ENCODE peak calls at places on chromosomes 3 and 15, in eight cellular contexts. One of them, this sample, is unnamed.

GRCh38 chr3:177694316-177694715 is 497.0 kb upstream of the TBL1XR1 start:
- DNase-seq in AG04450: peak
- DNase-seq in stomach: no peak
- DNase-seq in neural progenitor cell: no peak
- DNase-seq in fibroblast of the aortic adventitia: peak
- DNase-seq in body of pancreas: no peak
- DNase-seq in GM12864: no peak
- DNase-seq in A549: no peak
- DNase-seq in this sample: peak

GRCh38 chr3:46566040-46566631 is at the start of gene LRRC2:
- DNase-seq in AG04450: peak
- DNase-seq in A549: no peak
- DNase-seq in fibroblast of the aortic adventitia: peak
- DNase-seq in body of pancreas: peak
- DNase-seq in neural progenitor cell: peak
- DNase-seq in stomach: peak
- DNase-seq in GM12864: no peak
- DNase-seq in this sample: peak

GRCh38 chr3:55965776-55966175 is 478.7 kb upstream of the WNT5A start:
- DNase-seq in fibroblast of the aortic adventitia: no peak
- DNase-seq in neural progenitor cell: no peak
- DNase-seq in A549: no peak
- DNase-seq in GM12864: no peak
- DNase-seq in stomach: no peak
- DNase-seq in body of pancreas: no peak
- DNase-seq in AG04450: no peak
- DNase-seq in this sample: no peak

GRCh38 chr3:187880438-187880837 is 135.2 kb upstream of the BCL6 start:
- DNase-seq in AG04450: no peak
- DNase-seq in stomach: no peak
- DNase-seq in GM12864: no peak
- DNase-seq in A549: no peak
- DNase-seq in body of pancreas: no peak
- DNase-seq in neural progenitor cell: no peak
- DNase-seq in fibroblast of the aortic adventitia: peak
- DNase-seq in this sample: no peak

GRCh38 chr15:24955549-24955929 is 752 bp downstream of the SNRPN start:
- DNase-seq in neural progenitor cell: peak
- DNase-seq in stomach: no peak
- DNase-seq in A549: no peak
- DNase-seq in fibroblast of the aortic adventitia: no peak
- DNase-seq in AG04450: no peak
- DNase-seq in body of pancreas: peak
- DNase-seq in GM12864: no peak
- DNase-seq in this sample: no peak

GRCh38 chr3:43190682-43191081 is 84.8 kb upstream of the POMGNT2 start:
- DNase-seq in body of pancreas: no peak
- DNase-seq in AG04450: peak
- DNase-seq in A549: no peak
- DNase-seq in neural progenitor cell: no peak
- DNase-seq in GM12864: no peak
- DNase-seq in fibroblast of the aortic adventitia: peak
- DNase-seq in stomach: no peak
- DNase-seq in this sample: peak

GRCh38 chr3:82610236-82610635 is 848.8 kb upstream of the GBE1 start:
- DNase-seq in stomach: no peak
- DNase-seq in GM12864: no peak
- DNase-seq in A549: no peak
- DNase-seq in body of pancreas: no peak
- DNase-seq in fibroblast of the aortic adventitia: no peak
- DNase-seq in neural progenitor cell: no peak
- DNase-seq in AG04450: no peak
- DNase-seq in this sample: no peak

GRCh38 chr3:159340877-159341500 is 539.1 kb downstream of the MFSD1 start:
- DNase-seq in fibroblast of the aortic adventitia: peak
- DNase-seq in AG04450: no peak
- DNase-seq in A549: no peak
- DNase-seq in neural progenitor cell: no peak
- DNase-seq in stomach: no peak
- DNase-seq in body of pancreas: no peak
- DNase-seq in GM12864: no peak
- DNase-seq in this sample: no peak

GRCh38 chr3:145183261-145183660 is 977.7 kb downstream of the PLOD2 start:
- DNase-seq in A549: no peak
- DNase-seq in fibroblast of the aortic adventitia: peak
- DNase-seq in stomach: no peak
- DNase-seq in AG04450: no peak
- DNase-seq in GM12864: no peak
- DNase-seq in body of pancreas: no peak
- DNase-seq in neural progenitor cell: no peak
- DNase-seq in this sample: no peak

GRCh38 chr3:21647961-21648360 is 103.0 kb downstream of the ZNF385D start:
- DNase-seq in body of pancreas: no peak
- DNase-seq in fibroblast of the aortic adventitia: no peak
- DNase-seq in A549: no peak
- DNase-seq in AG04450: no peak
- DNase-seq in GM12864: no peak
- DNase-seq in neural progenitor cell: no peak
- DNase-seq in stomach: no peak
- DNase-seq in this sample: no peak

GRCh38 chr3:108008931-108009635 is 81.7 kb downstream of the CD47 start:
- DNase-seq in body of pancreas: no peak
- DNase-seq in AG04450: peak
- DNase-seq in stomach: no peak
- DNase-seq in fibroblast of the aortic adventitia: peak
- DNase-seq in neural progenitor cell: no peak
- DNase-seq in GM12864: no peak
- DNase-seq in A549: no peak
- DNase-seq in this sample: no peak

GRCh38 chr3:31065765-31066164 is 171.3 kb upstream of the GADL1 start:
- DNase-seq in body of pancreas: no peak
- DNase-seq in stomach: no peak
- DNase-seq in neural progenitor cell: no peak
- DNase-seq in GM12864: no peak
- DNase-seq in AG04450: no peak
- DNase-seq in fibroblast of the aortic adventitia: no peak
- DNase-seq in A549: no peak
- DNase-seq in this sample: no peak

GRCh38 chr3:150348500-150348899 is 59.6 kb upstream of the TSC22D2 start:
- DNase-seq in AG04450: no peak
- DNase-seq in fibroblast of the aortic adventitia: peak
- DNase-seq in A549: peak
- DNase-seq in stomach: peak
- DNase-seq in neural progenitor cell: no peak
- DNase-seq in GM12864: no peak
- DNase-seq in body of pancreas: no peak
- DNase-seq in this sample: peak

GRCh38 chr3:43405888-43406636 is 119.7 kb downstream of the SNRK start:
- DNase-seq in A549: no peak
- DNase-seq in GM12864: no peak
- DNase-seq in stomach: no peak
- DNase-seq in fibroblast of the aortic adventitia: no peak
- DNase-seq in neural progenitor cell: no peak
- DNase-seq in AG04450: no peak
- DNase-seq in body of pancreas: no peak
- DNase-seq in this sample: no peak

GRCh38 chr3:55639886-55640765 is 153.0 kb upstream of the WNT5A start:
- DNase-seq in fibroblast of the aortic adventitia: no peak
- DNase-seq in A549: no peak
- DNase-seq in neural progenitor cell: no peak
- DNase-seq in GM12864: no peak
- DNase-seq in AG04450: no peak
- DNase-seq in stomach: no peak
- DNase-seq in body of pancreas: no peak
- DNase-seq in this sample: no peak

GRCh38 chr3:167450675-167451074 is 23.2 kb downstream of the SERPINI2 start:
- DNase-seq in AG04450: no peak
- DNase-seq in GM12864: no peak
- DNase-seq in neural progenitor cell: peak
- DNase-seq in fibroblast of the aortic adventitia: no peak
- DNase-seq in stomach: no peak
- DNase-seq in body of pancreas: no peak
- DNase-seq in A549: no peak
- DNase-seq in this sample: no peak

GRCh38 chr15:60223161-60223560 is 174.6 kb downstream of the ANXA2 start:
- DNase-seq in AG04450: no peak
- DNase-seq in GM12864: no peak
- DNase-seq in stomach: no peak
- DNase-seq in body of pancreas: peak
- DNase-seq in A549: no peak
- DNase-seq in fibroblast of the aortic adventitia: no peak
- DNase-seq in neural progenitor cell: no peak
- DNase-seq in this sample: no peak

GRCh38 chr15:98003528-98003927 is 43.0 kb downstream of the ARRDC4 start:
- DNase-seq in fibroblast of the aortic adventitia: no peak
- DNase-seq in GM12864: no peak
- DNase-seq in body of pancreas: no peak
- DNase-seq in AG04450: no peak
- DNase-seq in A549: no peak
- DNase-seq in stomach: no peak
- DNase-seq in neural progenitor cell: no peak
- DNase-seq in this sample: no peak

GRCh38 chr3:33439421-33440327 is 531 bp downstream of the UBP1 start:
- DNase-seq in AG04450: no peak
- DNase-seq in GM12864: no peak
- DNase-seq in body of pancreas: peak
- DNase-seq in neural progenitor cell: no peak
- DNase-seq in fibroblast of the aortic adventitia: peak
- DNase-seq in stomach: peak
- DNase-seq in A549: peak
- DNase-seq in this sample: no peak

GRCh38 chr3:195268608-195269309 is 2.2 kb downstream of the XXYLT1 start:
- DNase-seq in A549: no peak
- DNase-seq in GM12864: no peak
- DNase-seq in stomach: no peak
- DNase-seq in neural progenitor cell: no peak
- DNase-seq in AG04450: no peak
- DNase-seq in fibroblast of the aortic adventitia: no peak
- DNase-seq in body of pancreas: no peak
- DNase-seq in this sample: no peak

GRCh38 chr3:195269375-195270078 is 1.4 kb downstream of the XXYLT1 start:
- DNase-seq in fibroblast of the aortic adventitia: no peak
- DNase-seq in neural progenitor cell: no peak
- DNase-seq in GM12864: no peak
- DNase-seq in stomach: no peak
- DNase-seq in AG04450: no peak
- DNase-seq in A549: no peak
- DNase-seq in body of pancreas: no peak
- DNase-seq in this sample: no peak

GRCh38 chr3:195270350-195271115 is 426 bp downstream of the XXYLT1 start:
- DNase-seq in GM12864: no peak
- DNase-seq in stomach: no peak
- DNase-seq in neural progenitor cell: peak
- DNase-seq in AG04450: no peak
- DNase-seq in body of pancreas: peak
- DNase-seq in A549: peak
- DNase-seq in fibroblast of the aortic adventitia: peak
- DNase-seq in this sample: no peak

GRCh38 chr3:195271116-195271858 is at the start of gene XXYLT1:
- DNase-seq in A549: peak
- DNase-seq in fibroblast of the aortic adventitia: peak
- DNase-seq in body of pancreas: peak
- DNase-seq in stomach: peak
- DNase-seq in GM12864: peak
- DNase-seq in neural progenitor cell: peak
- DNase-seq in AG04450: no peak
- DNase-seq in this sample: peak

GRCh38 chr3:195270079-195270349 is 945 bp downstream of the XXYLT1 start:
- DNase-seq in neural progenitor cell: no peak
- DNase-seq in GM12864: no peak
- DNase-seq in body of pancreas: no peak
- DNase-seq in AG04450: no peak
- DNase-seq in stomach: no peak
- DNase-seq in fibroblast of the aortic adventitia: no peak
- DNase-seq in A549: no peak
- DNase-seq in this sample: no peak
- H3K4me3 ChIP-seq in neural progenitor cell: peak
- H3K4me3 ChIP-seq in GM12864: peak
- H3K4me3 ChIP-seq in body of pancreas: no peak
- H3K4me3 ChIP-seq in AG04450: peak
- H3K4me3 ChIP-seq in stomach: peak
- H3K4me3 ChIP-seq in fibroblast of the aortic adventitia: peak
- H3K4me3 ChIP-seq in A549: peak
- H3K4me3 ChIP-seq in this sample: peak

DNA sequence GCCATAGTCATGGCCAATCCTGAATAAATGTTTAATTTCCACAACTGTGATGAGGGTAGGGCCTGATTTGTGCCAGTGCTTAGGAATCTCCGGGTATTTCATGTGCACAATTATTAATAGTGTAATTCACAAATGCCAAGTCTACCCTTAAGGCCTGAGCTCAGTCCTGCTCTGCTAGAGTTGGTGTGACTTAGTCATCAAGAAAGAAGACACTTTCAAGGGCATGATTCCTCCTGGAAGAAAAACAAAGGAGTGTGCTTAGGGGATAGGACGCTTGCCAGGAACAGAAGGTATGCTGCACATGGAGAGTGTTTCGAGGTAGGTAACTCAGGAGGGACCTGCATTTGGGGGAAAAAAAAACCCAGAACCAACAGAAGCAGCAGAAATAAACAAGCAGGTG is 1089.9 kb downstream of the FHIT start:
- DNase-seq in stomach: no peak
- DNase-seq in fibroblast of the aortic adventitia: no peak
- DNase-seq in body of pancreas: no peak
- DNase-seq in AG04450: no peak
- DNase-seq in neural progenitor cell: no peak
- DNase-seq in A549: no peak
- DNase-seq in GM12864: no peak
- DNase-seq in this sample: no peak
- H3K4me3 ChIP-seq in stomach: no peak
- H3K4me3 ChIP-seq in fibroblast of the aortic adventitia: no peak
- H3K4me3 ChIP-seq in body of pancreas: no peak
- H3K4me3 ChIP-seq in AG04450: no peak
- H3K4me3 ChIP-seq in neural progenitor cell: no peak
- H3K4me3 ChIP-seq in A549: no peak
- H3K4me3 ChIP-seq in GM12864: no peak
- H3K4me3 ChIP-seq in this sample: no peak

GRCh38 chr3:94004301-94004910 is 24.0 kb downstream of the STX19 start:
- DNase-seq in stomach: no peak
- DNase-seq in AG04450: peak
- DNase-seq in neural progenitor cell: peak
- DNase-seq in A549: peak
- DNase-seq in body of pancreas: peak
- DNase-seq in GM12864: peak
- DNase-seq in fibroblast of the aortic adventitia: peak
- DNase-seq in this sample: no peak
- H3K4me3 ChIP-seq in stomach: peak
- H3K4me3 ChIP-seq in AG04450: peak
- H3K4me3 ChIP-seq in neural progenitor cell: no peak
- H3K4me3 ChIP-seq in A549: no peak
- H3K4me3 ChIP-seq in body of pancreas: no peak
- H3K4me3 ChIP-seq in GM12864: no peak
- H3K4me3 ChIP-seq in fibroblast of the aortic adventitia: peak
- H3K4me3 ChIP-seq in this sample: peak

DNA sequence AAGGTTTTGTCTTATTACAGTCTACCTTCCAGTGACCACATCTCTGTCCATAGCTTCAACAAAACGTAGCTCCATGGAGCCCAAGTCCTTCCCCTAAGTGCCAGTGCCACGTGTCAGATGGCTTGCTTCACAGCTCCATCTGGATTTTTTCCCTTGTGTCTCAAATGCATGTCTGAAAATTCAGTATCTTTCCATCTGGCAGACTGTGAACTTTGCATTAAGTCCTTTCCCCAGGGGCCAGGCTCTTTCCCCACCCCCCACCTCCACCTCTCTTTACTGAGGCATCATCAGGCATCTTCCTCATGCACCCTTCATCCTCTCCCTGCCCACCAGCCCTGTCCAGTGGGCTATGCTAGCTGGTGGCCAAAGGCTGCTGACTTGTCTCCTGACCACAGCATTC is 53.7 kb downstream of the PDIA5 start:
- DNase-seq in body of pancreas: no peak
- DNase-seq in fibroblast of the aortic adventitia: no peak
- DNase-seq in AG04450: no peak
- DNase-seq in GM12864: no peak
- DNase-seq in stomach: no peak
- DNase-seq in A549: no peak
- DNase-seq in neural progenitor cell: no peak
- DNase-seq in this sample: no peak
- H3K4me3 ChIP-seq in body of pancreas: no peak
- H3K4me3 ChIP-seq in fibroblast of the aortic adventitia: no peak
- H3K4me3 ChIP-seq in AG04450: no peak
- H3K4me3 ChIP-seq in GM12864: no peak
- H3K4me3 ChIP-seq in stomach: no peak
- H3K4me3 ChIP-seq in A549: no peak
- H3K4me3 ChIP-seq in neural progenitor cell: no peak
- H3K4me3 ChIP-seq in this sample: no peak

This sample was measured in BJ.